ENCODE peak calls at places on chromosomes 11 and 22, in eight cellular contexts. U is GM23338, H is HTR-8/SVneo, R is GM18507, O is SK-MEL-5, D is SHP77, M is RWPE2, Q is AML-193. F is an unnamed sample.

GRCh38 chr11:67268036-67268683 is 1.9 kb downstream of the GRK2 start:
- DNase-seq in U (no peak), H (no peak), R (no peak), O (no peak), D (no peak), M (no peak), Q (peak; percentile 97), F (peak; percentile 64)

GRCh38 chr11:91792779-91793262 is 431.8 kb upstream of the FAT3 start:
- DNase-seq in U (no peak), H (no peak), R (no peak), O (no peak), D (no peak), M (no peak), Q (no peak), F (no peak)

GRCh38 chr22:28279888-28280287 is 360.8 kb upstream of the PITPNB start:
- DNase-seq in U (no peak), H (no peak), R (no peak), O (no peak), D (no peak), M (no peak), Q (no peak), F (no peak)

GRCh38 chr11:119263352-119263940 is 53.5 kb downstream of the MCAM start:
- DNase-seq in U (no peak), H (no peak), R (no peak), O (no peak), D (no peak), M (no peak), Q (no peak), F (no peak)

GRCh38 chr11:69108559-69108958 is 47.2 kb upstream of the SMIM38 start:
- DNase-seq in U (no peak), H (no peak), R (no peak), O (no peak), D (no peak), M (no peak), Q (no peak), F (no peak)

GRCh38 chr11:1939006-1939626 is 8.0 kb upstream of the MRPL23 start:
- DNase-seq in U (no peak), H (peak; percentile 28), R (no peak), O (no peak), D (no peak), M (peak; percentile 29), Q (no peak), F (no peak)

GRCh38 chr22:44365196-44365802 is 52.5 kb upstream of the SHISAL1 start:
- DNase-seq in U (no peak), H (no peak), R (no peak), O (no peak), D (peak; percentile 84), M (peak; percentile 25), Q (no peak), F (no peak)

GRCh38 chr11:130448416-130449068 is at the start of gene ADAMTS15:
- DNase-seq in U (peak; percentile 95), H (peak; percentile 75), R (no peak), O (peak; percentile 55), D (peak; percentile 86), M (peak; percentile 84), Q (peak; percentile 24), F (no peak)

GRCh38 chr11:131584694-131585592 is 214.5 kb downstream of the NTM start:
- DNase-seq in U (peak; percentile 87), H (no peak), R (no peak), O (peak; percentile 34), D (peak; percentile 13), M (no peak), Q (no peak), F (peak; percentile 29)

GRCh38 chr22:42316988-42317387 is 46.5 kb upstream of the TCF20 start:
- DNase-seq in U (no peak), H (no peak), R (no peak), O (no peak), D (no peak), M (no peak), Q (no peak), F (no peak)

GRCh38 chr11:113389288-113389687 is 1.7 kb downstream of the ANKK1 start:
- DNase-seq in U (no peak), H (no peak), R (no peak), O (no peak), D (no peak), M (no peak), Q (no peak), F (no peak)

GRCh38 chr11:57316017-57316416 is 8.7 kb downstream of the TNKS1BP1 start:
- DNase-seq in U (no peak), H (no peak), R (no peak), O (no peak), D (no peak), M (no peak), Q (no peak), F (no peak)

GRCh38 chr11:134714021-134714656 is 302.1 kb upstream of the B3GAT1 start:
- DNase-seq in U (no peak), H (no peak), R (no peak), O (no peak), D (no peak), M (no peak), Q (no peak), F (no peak)

GRCh38 chr11:118928870-118929495 is 3.3 kb upstream of the BCL9L start:
- DNase-seq in U (peak; percentile 80), H (peak; percentile 73), R (no peak), O (peak; percentile 57), D (peak; percentile 46), M (peak; percentile 78), Q (peak; percentile 46), F (peak; percentile 79)

GRCh38 chr11:680476-680875 is 14.5 kb downstream of the DEAF1 start:
- DNase-seq in U (no peak), H (no peak), R (no peak), O (no peak), D (no peak), M (no peak), Q (no peak), F (no peak)

GRCh38 chr11:15212876-15213275 is 98.2 kb downstream of the INSC start:
- DNase-seq in U (no peak), H (no peak), R (no peak), O (no peak), D (no peak), M (no peak), Q (peak; percentile 74), F (no peak)

GRCh38 chr11:46338988-46339666 is 8.1 kb upstream of the DGKZ start:
- DNase-seq in U (peak; percentile 97), H (no peak), R (no peak), O (peak; percentile 56), D (peak; percentile 53), M (no peak), Q (no peak), F (no peak)

GRCh38 chr22:26573026-26573662 is 16.8 kb downstream of the TPST2 start:
- DNase-seq in U (no peak), H (no peak), R (no peak), O (no peak), D (no peak), M (no peak), Q (peak; percentile 99), F (no peak)

GRCh38 chr11:104968856-104969776 is 742 bp upstream of the CASP4 start:
- DNase-seq in U (peak; percentile 64), H (peak; percentile 1), R (no peak), O (no peak), D (peak; percentile 72), M (no peak), Q (no peak), F (no peak)

GRCh38 chr11:206516-207212 is 535 bp downstream of the BET1L start:
- DNase-seq in U (peak; percentile 27), H (no peak), R (no peak), O (no peak), D (no peak), M (no peak), Q (peak; percentile 17), F (no peak)

GRCh38 chr11:11459578-11459977 is 106.5 kb upstream of the CSNK2A3 start:
- DNase-seq in U (no peak), H (no peak), R (no peak), O (no peak), D (no peak), M (no peak), Q (no peak), F (no peak)

GRCh38 chr11:126927628-126928027 is 72.9 kb downstream of the KIRREL3 start:
- DNase-seq in U (no peak), H (no peak), R (no peak), O (no peak), D (no peak), M (no peak), Q (no peak), F (no peak)

GRCh38 chr11:35073691-35074382 is 65.1 kb upstream of the CD44 start:
- DNase-seq in U (no peak), H (no peak), R (no peak), O (no peak), D (no peak), M (no peak), Q (no peak), F (no peak)

GRCh38 chr11:111631666-111632039 is 29.4 kb downstream of the SIK2 start:
- DNase-seq in U (no peak), H (no peak), R (no peak), O (peak; percentile 56), D (no peak), M (no peak), Q (no peak), F (no peak)

GRCh38 chr22:50527921-50528681 is 1.7 kb downstream of the TYMP start:
- DNase-seq in U (peak; percentile 27), H (no peak), R (no peak), O (no peak), D (no peak), M (no peak), Q (no peak), F (no peak)

GRCh38 chr11:93849751-93850584 is 450 bp downstream of the VSTM5 start:
- DNase-seq in U (peak; percentile 66), H (no peak), R (no peak), O (no peak), D (peak; percentile 26), M (no peak), Q (no peak), F (no peak)

GRCh38 chr11:1880746-1881441 is 10.8 kb downstream of the PRR33 start:
- DNase-seq in U (no peak), H (no peak), R (no peak), O (no peak), D (no peak), M (peak; percentile 23), Q (no peak), F (no peak)

GRCh38 chr11:48148749-48149148 is 67.9 kb upstream of the OR4B1 start:
- DNase-seq in U (no peak), H (no peak), R (no peak), O (no peak), D (no peak), M (no peak), Q (no peak), F (no peak)

GRCh38 chr22:44647141-44647540 is 54.9 kb upstream of the PRR5 start:
- DNase-seq in U (no peak), H (no peak), R (no peak), O (no peak), D (no peak), M (no peak), Q (no peak), F (no peak)

F was measured in NK-92 treated with Interleukin-12 subunit alpha and Interleukin-12 subunit beta, amount 100 ng/mL, for 24 hours.